ENCODE peak calls at places on chromosomes 6 and 20, in six cellular contexts. A, M, K, W, O and P are unnamed samples.
A peak's percentile ranks its signal among the peaks of the same experiment; 100 is the strongest.

GRCh38 chr6:68732423-68732822 is 97.3 kb downstream of the ADGRB3 start:
- DNase-seq in A (no peak), M (no peak), K (no peak), W (no peak), O (no peak), P (no peak)

GRCh38 chr6:112691289-112691688 is 344.2 kb downstream of the RFPL4B start:
- DNase-seq in A (peak; percentile 12), M (peak; percentile 10), K (no peak), W (no peak), O (no peak), P (no peak)

GRCh38 chr6:35139924-35140524 is 1.1 kb downstream of the TCP11 start:
- DNase-seq in A (peak; percentile 70), M (peak; percentile 50), K (peak; percentile 64), W (peak; percentile 65), O (peak; percentile 32), P (peak; percentile 70)

GRCh38 chr20:51196991-51197651 is 174.2 kb upstream of the KCNG1 start:
- DNase-seq in A (no peak), M (no peak), K (no peak), W (no peak), O (no peak), P (no peak)

GRCh38 chr6:64872633-64873032 is 834.4 kb downstream of the EYS start:
- DNase-seq in A (no peak), M (no peak), K (no peak), W (no peak), O (no peak), P (no peak)

GRCh38 chr20:20411382-20411781 is 43.5 kb downstream of the INSM1 start:
- DNase-seq in A (no peak), M (no peak), K (no peak), W (no peak), O (no peak), P (no peak)

GRCh38 chr20:46219190-46219589 is 89.1 kb downstream of the CDH22 start:
- DNase-seq in A (no peak), M (no peak), K (no peak), W (no peak), O (no peak), P (no peak)

GRCh38 chr20:47535088-47535487 is 33.4 kb downstream of the NCOA3 start:
- DNase-seq in A (no peak), M (no peak), K (peak; percentile 41), W (peak; percentile 14), O (no peak), P (peak; percentile 70)

GRCh38 chr6:20409427-20409971 is 7.8 kb downstream of the E2F3 start:
- DNase-seq in A (no peak), M (no peak), K (no peak), W (peak; percentile 64), O (peak; percentile 75), P (no peak)

GRCh38 chr6:153210083-153210482 is 79.0 kb upstream of the RGS17 start:
- DNase-seq in A (no peak), M (no peak), K (no peak), W (no peak), O (no peak), P (no peak)

GRCh38 chr6:155228549-155229166 is 35.2 kb upstream of the CLDN20 start:
- DNase-seq in A (no peak), M (no peak), K (no peak), W (no peak), O (no peak), P (no peak)

GRCh38 chr6:135002229-135002844 is 52.3 kb downstream of the HBS1L start:
- DNase-seq in A (peak; percentile 22), M (peak; percentile 4), K (peak; percentile 12), W (peak; percentile 20), O (no peak), P (peak; percentile 7)

GRCh38 chr6:159760602-159761057 is 1.2 kb upstream of the ACAT2 start:
- DNase-seq in A (no peak), M (no peak), K (peak; percentile 24), W (peak; percentile 9), O (no peak), P (no peak)

GRCh38 chr6:27672113-27672799 is 199.4 kb upstream of the ZNF184 start:
- DNase-seq in A (no peak), M (peak; percentile 90), K (peak; percentile 91), W (peak; percentile 78), O (no peak), P (peak; percentile 87)

GRCh38 chr6:108203189-108204119 is 37.6 kb downstream of the NR2E1 start:
- DNase-seq in A (no peak), M (no peak), K (peak; percentile 52), W (no peak), O (peak; percentile 45), P (no peak)

GRCh38 chr6:2028457-2029038 is 216.9 kb downstream of the GMDS start:
- DNase-seq in A (no peak), M (no peak), K (no peak), W (no peak), O (peak; percentile 9), P (no peak)

GRCh38 chr6:24410622-24411021 is 7.9 kb downstream of the MRS2 start:
- DNase-seq in A (no peak), M (no peak), K (no peak), W (no peak), O (no peak), P (no peak)

GRCh38 chr6:67880939-67881705 is 754.0 kb upstream of the ADGRB3 start:
- DNase-seq in A (no peak), M (no peak), K (no peak), W (peak; percentile 22), O (no peak), P (no peak)

GRCh38 chr6:169763881-169764280 is 12.5 kb downstream of the ERMARD start:
- DNase-seq in A (no peak), M (no peak), K (no peak), W (no peak), O (no peak), P (no peak)

GRCh38 chr20:23363257-23363649 is 1.3 kb downstream of the GZF1 start:
- DNase-seq in A (no peak), M (no peak), K (no peak), W (no peak), O (no peak), P (no peak)

GRCh38 chr6:39792501-39793450 is 600 bp downstream of the DAAM2 start:
- DNase-seq in A (peak; percentile 48), M (no peak), K (no peak), W (no peak), O (no peak), P (no peak)

GRCh38 chr6:82588020-82588419 is 224.4 kb downstream of the TPBG start:
- DNase-seq in A (no peak), M (no peak), K (no peak), W (no peak), O (no peak), P (no peak)

GRCh38 chr6:6713660-6714446 is 125.3 kb downstream of the LY86 start:
- DNase-seq in A (peak; percentile 26), M (no peak), K (no peak), W (no peak), O (no peak), P (no peak)

GRCh38 chr20:25336561-25337422 is 53.8 kb downstream of the ABHD12 start:
- DNase-seq in A (no peak), M (no peak), K (peak; percentile 82), W (peak; percentile 14), O (no peak), P (no peak)

GRCh38 chr6:105798057-105798456 is 288.1 kb upstream of the PRDM1 start:
- DNase-seq in A (no peak), M (no peak), K (no peak), W (no peak), O (no peak), P (no peak)

GRCh38 chr6:15096894-15097837 is 148.7 kb upstream of the JARID2 start:
- DNase-seq in A (no peak), M (no peak), K (no peak), W (peak; percentile 90), O (no peak), P (no peak)

GRCh38 chr6:135901776-135902524 is 50.4 kb downstream of the PDE7B start:
- DNase-seq in A (no peak), M (no peak), K (no peak), W (no peak), O (no peak), P (no peak)

GRCh38 chr6:44534291-44534690 is 146.8 kb downstream of the CDC5L start:
- DNase-seq in A (no peak), M (no peak), K (no peak), W (no peak), O (no peak), P (no peak)

GRCh38 chr6:143536461-143536865 is 24.9 kb upstream of the FUCA2 start:
- DNase-seq in A (no peak), M (no peak), K (no peak), W (no peak), O (no peak), P (peak; percentile 13)
- TF ChIP-seq JUND in A (no peak), M (no peak), K (no peak), W (no peak), O (no peak), P (no peak)

GRCh38 chr6:42320762-42321161 is 103.1 kb upstream of the MRPS10 start:
- DNase-seq in A (no peak), M (no peak), K (no peak), W (no peak), O (no peak), P (no peak)
- TF ChIP-seq JUND in A (no peak), M (no peak), K (no peak), W (no peak), O (no peak), P (no peak)

DNA sequence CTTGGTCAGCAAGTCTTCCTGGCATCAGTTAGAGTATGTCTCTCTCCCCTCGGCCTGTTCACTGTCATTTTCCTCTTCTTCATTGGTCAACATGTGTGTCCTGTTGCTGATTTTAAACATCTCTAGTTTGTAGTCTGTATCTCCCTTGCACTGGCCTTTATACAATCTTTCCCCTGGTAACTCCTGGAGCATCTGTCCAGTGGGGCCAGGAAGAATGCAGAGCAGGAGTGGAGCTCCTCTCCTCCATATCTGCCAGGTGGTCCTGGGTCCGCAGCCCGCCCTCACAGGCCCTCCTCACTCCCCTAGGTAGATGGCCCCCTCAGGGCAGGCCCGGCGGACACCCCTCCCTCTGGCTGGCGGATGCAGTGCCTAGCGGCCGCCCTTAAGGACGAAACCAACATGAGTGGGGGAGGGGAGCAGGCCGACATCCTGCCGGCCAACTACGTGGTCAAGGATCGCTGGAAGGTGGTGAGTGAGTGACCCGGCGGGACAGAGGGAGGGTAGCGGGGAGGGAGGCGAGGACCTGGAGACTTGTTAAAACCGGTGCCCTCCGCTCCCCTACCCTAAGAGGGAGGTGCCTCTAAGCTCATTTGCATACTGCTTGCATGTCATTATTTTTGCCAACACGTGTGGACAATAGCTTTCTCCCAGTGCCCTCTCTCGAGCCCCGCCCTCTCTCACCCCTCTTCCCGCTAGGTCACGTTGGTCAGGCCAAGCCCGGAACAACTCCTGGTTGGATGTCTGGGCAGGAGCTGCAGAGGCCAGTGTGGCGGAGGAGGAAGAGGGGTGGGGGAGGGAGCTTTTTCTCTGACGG is 3.2 kb downstream of the TTBK1 start:
- DNase-seq in A (peak; percentile 85), M (peak; percentile 10), K (peak; percentile 55), W (peak; percentile 57), O (no peak), P (peak; percentile 93)
- TF ChIP-seq JUND in A (no peak), M (no peak), K (no peak), W (no peak), O (no peak), P (no peak)

DNA sequence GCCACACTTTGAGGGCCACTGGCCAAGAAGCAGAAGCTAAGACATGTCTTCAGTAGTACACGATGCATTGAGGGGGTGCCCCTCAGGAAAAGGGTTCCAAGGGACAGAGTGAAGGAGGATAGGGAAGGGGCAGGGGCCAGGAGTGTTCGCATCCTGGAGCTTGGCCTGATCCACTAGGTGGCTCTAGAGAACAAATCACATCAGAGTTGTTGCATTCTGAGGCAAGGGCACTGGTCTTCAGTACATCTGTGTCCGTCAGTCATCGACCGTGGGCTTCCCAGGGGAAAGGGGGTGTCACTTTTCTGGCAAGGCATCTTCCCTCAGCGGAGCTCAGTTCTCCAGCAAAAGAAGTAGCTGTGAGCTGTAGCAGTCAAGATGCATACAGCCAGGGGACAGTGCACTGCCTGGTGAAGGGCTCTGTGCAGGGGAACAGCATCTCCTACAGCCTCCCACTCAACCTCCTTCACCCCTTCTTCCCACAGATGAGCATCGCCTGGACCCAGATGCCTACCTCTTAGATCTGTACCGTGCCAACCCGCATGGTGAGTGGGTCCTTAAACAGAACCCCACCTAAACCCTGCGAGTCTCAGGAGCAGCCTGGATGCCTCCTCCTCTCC is 47.8 kb downstream of the ARHGAP40 start:
- DNase-seq in A (peak; percentile 72), M (no peak), K (peak; percentile 59), W (peak; percentile 61), O (no peak), P (peak; percentile 53)
- TF ChIP-seq JUND in A (no peak), M (no peak), K (no peak), W (peak; percentile 21), O (no peak), P (no peak)